ENCODE peak calls at places on chromosome 2, in six cellular contexts. One of them, this sample, is unnamed.

GRCh38 chr2:177314194-177314593 is 49.7 kb upstream of the NFE2L2 start:
- DNase-seq in NT2/D1: no peak
- DNase-seq in K562: no peak
- DNase-seq in HCT116: no peak
- DNase-seq in H1: no peak
- DNase-seq in GM12878: no peak
- DNase-seq in this sample: no peak

GRCh38 chr2:42457011-42457410 is 36.8 kb downstream of the KCNG3 start:
- DNase-seq in HCT116: no peak
- DNase-seq in K562: no peak
- DNase-seq in H1: no peak
- DNase-seq in NT2/D1: peak; percentile 27
- DNase-seq in GM12878: no peak
- DNase-seq in this sample: no peak

GRCh38 chr2:98757904-98758421 is 27.0 kb upstream of the MGAT4A start:
- DNase-seq in NT2/D1: no peak
- DNase-seq in HCT116: peak; percentile 27
- DNase-seq in K562: no peak
- DNase-seq in H1: no peak
- DNase-seq in GM12878: peak; percentile 81
- DNase-seq in this sample: no peak

GRCh38 chr2:33712674-33713073 is 113.6 kb upstream of the FAM98A start:
- DNase-seq in NT2/D1: no peak
- DNase-seq in H1: no peak
- DNase-seq in K562: no peak
- DNase-seq in GM12878: no peak
- DNase-seq in HCT116: no peak
- DNase-seq in this sample: no peak

GRCh38 chr2:187748958-187749357 is 194.7 kb upstream of the TFPI start:
- DNase-seq in K562: no peak
- DNase-seq in H1: no peak
- DNase-seq in NT2/D1: no peak
- DNase-seq in GM12878: no peak
- DNase-seq in HCT116: no peak
- DNase-seq in this sample: no peak

GRCh38 chr2:181566643-181567042 is 90.3 kb downstream of the CERKL start:
- DNase-seq in HCT116: no peak
- DNase-seq in GM12878: no peak
- DNase-seq in NT2/D1: no peak
- DNase-seq in K562: no peak
- DNase-seq in H1: no peak
- DNase-seq in this sample: no peak

GRCh38 chr2:96116879-96117533 is 635 bp upstream of the ADRA2B start:
- DNase-seq in HCT116: no peak
- DNase-seq in GM12878: no peak
- DNase-seq in K562: peak; percentile 92
- DNase-seq in H1: no peak
- DNase-seq in NT2/D1: no peak
- DNase-seq in this sample: peak; percentile 97

GRCh38 chr2:83370419-83370762 is 1088.7 kb downstream of the SUCLG1 start:
- DNase-seq in GM12878: no peak
- DNase-seq in K562: no peak
- DNase-seq in HCT116: no peak
- DNase-seq in H1: no peak
- DNase-seq in NT2/D1: no peak
- DNase-seq in this sample: no peak

GRCh38 chr2:170267071-170267470 is 89.1 kb downstream of the MYO3B start:
- DNase-seq in K562: no peak
- DNase-seq in NT2/D1: no peak
- DNase-seq in GM12878: no peak
- DNase-seq in HCT116: no peak
- DNase-seq in H1: no peak
- DNase-seq in this sample: no peak

GRCh38 chr2:239882335-239882734 is 142.8 kb downstream of the NDUFA10 start:
- DNase-seq in K562: peak; percentile 23
- DNase-seq in NT2/D1: peak; percentile 56
- DNase-seq in HCT116: peak; percentile 55
- DNase-seq in H1: peak; percentile 31
- DNase-seq in GM12878: no peak
- DNase-seq in this sample: peak; percentile 56

GRCh38 chr2:61970807-61971556 is 65.5 kb downstream of the COMMD1 start:
- DNase-seq in K562: no peak
- DNase-seq in H1: no peak
- DNase-seq in NT2/D1: no peak
- DNase-seq in HCT116: no peak
- DNase-seq in GM12878: no peak
- DNase-seq in this sample: no peak

GRCh38 chr2:85741811-85742507 is 11.8 kb upstream of the ATOH8 start:
- DNase-seq in GM12878: no peak
- DNase-seq in NT2/D1: no peak
- DNase-seq in K562: no peak
- DNase-seq in H1: no peak
- DNase-seq in HCT116: no peak
- DNase-seq in this sample: peak; percentile 77

GRCh38 chr2:953975-954686 is 3.5 kb downstream of the SNTG2 start:
- DNase-seq in HCT116: no peak
- DNase-seq in H1: no peak
- DNase-seq in GM12878: no peak
- DNase-seq in NT2/D1: no peak
- DNase-seq in K562: no peak
- DNase-seq in this sample: peak; percentile 71

GRCh38 chr2:165837122-165837521 is 43.1 kb upstream of the GALNT3 start:
- DNase-seq in NT2/D1: no peak
- DNase-seq in GM12878: no peak
- DNase-seq in K562: no peak
- DNase-seq in HCT116: no peak
- DNase-seq in H1: no peak
- DNase-seq in this sample: no peak
- TF ChIP-seq YY1 in NT2/D1: no peak
- TF ChIP-seq YY1 in GM12878: no peak
- TF ChIP-seq YY1 in K562: no peak
- TF ChIP-seq YY1 in HCT116: no peak
- TF ChIP-seq YY1 in H1: no peak
- TF ChIP-seq YY1 in this sample: no peak

DNA sequence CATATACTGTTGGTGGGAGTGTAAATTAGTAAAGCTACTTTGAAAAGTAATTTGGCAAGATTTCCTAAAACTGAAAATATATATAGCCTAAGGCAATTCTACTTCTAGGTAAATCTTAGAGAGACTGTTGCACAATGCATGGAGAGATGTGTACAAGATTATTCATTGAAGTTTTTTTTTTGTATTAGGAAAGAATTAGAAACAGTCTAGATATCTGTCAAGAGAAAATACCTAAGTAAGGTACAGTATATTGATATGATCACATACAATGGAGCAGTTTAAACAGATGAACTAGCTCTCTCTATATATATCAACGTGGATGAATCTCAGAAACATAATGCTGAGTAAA is 59.2 kb upstream of the ACVR1 start:
- DNase-seq in H1: no peak
- DNase-seq in NT2/D1: no peak
- DNase-seq in HCT116: no peak
- DNase-seq in GM12878: no peak
- DNase-seq in K562: no peak
- DNase-seq in this sample: no peak
- TF ChIP-seq YY1 in H1: no peak
- TF ChIP-seq YY1 in NT2/D1: no peak
- TF ChIP-seq YY1 in HCT116: no peak
- TF ChIP-seq YY1 in GM12878: no peak
- TF ChIP-seq YY1 in K562: no peak
- TF ChIP-seq YY1 in this sample: no peak

GRCh38 chr2:32376756-32377155 is 19.9 kb downstream of the BIRC6 start:
- DNase-seq in H1: no peak
- DNase-seq in GM12878: no peak
- DNase-seq in K562: no peak
- DNase-seq in NT2/D1: no peak
- DNase-seq in HCT116: no peak
- DNase-seq in this sample: no peak
- TF ChIP-seq YY1 in H1: no peak
- TF ChIP-seq YY1 in GM12878: no peak
- TF ChIP-seq YY1 in K562: no peak
- TF ChIP-seq YY1 in NT2/D1: no peak
- TF ChIP-seq YY1 in HCT116: no peak
- TF ChIP-seq YY1 in this sample: no peak

GRCh38 chr2:189013047-189013446 is 38.9 kb downstream of the COL3A1 start:
- DNase-seq in GM12878: no peak
- DNase-seq in NT2/D1: no peak
- DNase-seq in HCT116: no peak
- DNase-seq in K562: no peak
- DNase-seq in H1: no peak
- DNase-seq in this sample: no peak

GRCh38 chr2:189012373-189012772 is 38.2 kb downstream of the COL3A1 start:
- DNase-seq in NT2/D1: no peak
- DNase-seq in K562: no peak
- DNase-seq in GM12878: no peak
- DNase-seq in HCT116: no peak
- DNase-seq in H1: no peak
- DNase-seq in this sample: no peak

GRCh38 chr2:189015378-189015777 is 41.2 kb downstream of the COL3A1 start:
- DNase-seq in GM12878: no peak
- DNase-seq in NT2/D1: peak; percentile 9
- DNase-seq in HCT116: no peak
- DNase-seq in H1: no peak
- DNase-seq in K562: no peak
- DNase-seq in this sample: no peak

GRCh38 chr2:189014426-189015138 is 40.4 kb downstream of the COL3A1 start:
- DNase-seq in GM12878: no peak
- DNase-seq in NT2/D1: no peak
- DNase-seq in HCT116: no peak
- DNase-seq in K562: no peak
- DNase-seq in H1: no peak
- DNase-seq in this sample: no peak

GRCh38 chr2:189013677-189014380 is 39.7 kb downstream of the COL3A1 start:
- DNase-seq in H1: no peak
- DNase-seq in K562: no peak
- DNase-seq in HCT116: no peak
- DNase-seq in GM12878: no peak
- DNase-seq in NT2/D1: no peak
- DNase-seq in this sample: no peak
- TF ChIP-seq YY1 in H1: no peak
- TF ChIP-seq YY1 in K562: no peak
- TF ChIP-seq YY1 in HCT116: no peak
- TF ChIP-seq YY1 in GM12878: no peak
- TF ChIP-seq YY1 in NT2/D1: no peak
- TF ChIP-seq YY1 in this sample: no peak

GRCh38 chr2:54122939-54123338 is 7.5 kb downstream of the ACYP2 start:
- DNase-seq in NT2/D1: no peak
- DNase-seq in GM12878: no peak
- DNase-seq in H1: no peak
- DNase-seq in HCT116: peak; percentile 41
- DNase-seq in K562: no peak
- DNase-seq in this sample: no peak

GRCh38 chr2:54120950-54121349 is 5.5 kb downstream of the ACYP2 start:
- DNase-seq in K562: no peak
- DNase-seq in NT2/D1: no peak
- DNase-seq in HCT116: no peak
- DNase-seq in GM12878: no peak
- DNase-seq in H1: no peak
- DNase-seq in this sample: no peak

DNA sequence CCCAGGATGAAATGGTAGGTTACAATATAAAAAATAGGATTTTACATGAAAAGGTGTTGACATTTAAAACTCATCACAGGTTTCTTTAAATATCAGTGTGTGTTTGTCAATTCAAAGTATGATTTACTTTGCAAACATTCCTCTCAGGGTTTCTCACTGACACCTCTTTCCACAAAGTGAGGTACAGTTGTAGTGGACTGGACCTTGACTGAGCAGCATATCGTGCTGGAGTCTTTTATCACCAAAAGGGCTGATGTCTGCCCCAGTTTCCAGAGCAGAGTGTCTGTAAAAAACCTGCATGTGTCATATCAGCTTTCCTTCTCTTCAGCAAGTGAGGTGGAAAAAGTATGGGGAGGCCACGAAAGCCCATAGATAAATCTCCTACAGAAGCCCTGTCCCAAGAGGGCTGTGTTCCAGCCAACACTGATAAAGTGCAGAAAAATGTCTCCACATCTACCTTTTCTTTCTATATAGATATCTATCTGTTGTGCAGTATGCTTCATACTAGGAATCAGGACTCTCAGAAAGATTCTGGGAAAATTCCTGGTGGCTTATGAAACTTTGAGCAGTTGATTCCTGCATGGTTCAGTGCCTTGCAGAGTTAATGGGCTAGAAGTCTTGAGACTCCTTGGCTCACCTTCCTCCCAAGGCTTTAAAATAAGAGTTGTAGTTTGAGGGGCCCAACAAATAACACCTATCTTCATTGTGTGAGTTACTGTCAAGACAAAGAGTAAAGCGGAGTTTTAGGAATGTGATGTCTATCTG is 6.9 kb downstream of the ACYP2 start:
- DNase-seq in HCT116: no peak
- DNase-seq in K562: no peak
- DNase-seq in NT2/D1: no peak
- DNase-seq in GM12878: no peak
- DNase-seq in H1: no peak
- DNase-seq in this sample: no peak
- TF ChIP-seq YY1 in HCT116: no peak
- TF ChIP-seq YY1 in K562: no peak
- TF ChIP-seq YY1 in NT2/D1: no peak
- TF ChIP-seq YY1 in GM12878: no peak
- TF ChIP-seq YY1 in H1: no peak
- TF ChIP-seq YY1 in this sample: no peak

GRCh38 chr2:16214391-16214790 is 274.0 kb downstream of the MYCN start:
- DNase-seq in HCT116: no peak
- DNase-seq in K562: no peak
- DNase-seq in GM12878: no peak
- DNase-seq in NT2/D1: no peak
- DNase-seq in H1: no peak
- DNase-seq in this sample: no peak
- TF ChIP-seq YY1 in HCT116: no peak
- TF ChIP-seq YY1 in K562: no peak
- TF ChIP-seq YY1 in GM12878: no peak
- TF ChIP-seq YY1 in NT2/D1: no peak
- TF ChIP-seq YY1 in H1: no peak
- TF ChIP-seq YY1 in this sample: no peak